ENCODE peak calls at places on chromosomes 11 and 22, in eight cellular contexts. L is trophoblast cell; W is stimulated activated CD8-positive, alpha-beta memory T cell treated with anti-CD3 and anti-CD28 coated beads, Interleukin-15, amount 100 ng/mL, for 1 hour; O is Right ventricle myocardium superior; Y is Jurkat, Clone E6-1; V is GM03348; U is H1; J is activated naive CD4-positive, alpha-beta T cell treated with anti-CD3 and anti-CD28 coated beads, Interleukin-2, amount 50 U/mL, for 16 hours. K is an unnamed sample.

GRCh38 chr11:119513141-119513805 is 90.3 kb upstream of the THY1 start:
- DNase-seq in Y (no peak), U (no peak), W (no peak), O (no peak), L (no peak), J (no peak), V (no peak), K (no peak)

GRCh38 chr11:69572861-69573260 is 68.1 kb upstream of the CCND1 start:
- DNase-seq in V (no peak), W (no peak), J (no peak), L (no peak), O (no peak), Y (no peak), U (no peak), K (no peak)

GRCh38 chr11:66112640-66113098 is 42.6 kb downstream of the PACS1 start:
- DNase-seq in J (no peak), Y (no peak), W (no peak), V (peak; percentile 72), U (no peak), O (peak; percentile 63), L (no peak), K (no peak)

GRCh38 chr22:46007003-46007847 is 30.3 kb upstream of the WNT7B start:
- DNase-seq in V (peak; percentile 86), Y (no peak), U (no peak), J (no peak), W (no peak), O (peak; percentile 73), L (peak; percentile 76), K (peak; percentile 24)

GRCh38 chr11:76577199-76577920 is 93.2 kb downstream of the LRRC32 start:
- DNase-seq in W (no peak), Y (no peak), U (no peak), J (no peak), L (peak; percentile 98), V (peak; percentile 54), O (peak; percentile 86), K (no peak)

GRCh38 chr11:125167292-125167953 is 2.9 kb downstream of the PKNOX2 start:
- DNase-seq in O (peak; percentile 65), U (peak; percentile 77), W (no peak), L (no peak), Y (no peak), J (no peak), V (no peak), K (no peak)

GRCh38 chr22:36282078-36282831 is 29.3 kb downstream of the APOL1 start:
- DNase-seq in U (no peak), L (no peak), V (no peak), O (no peak), W (no peak), Y (no peak), J (no peak), K (no peak)

GRCh38 chr11:130480166-130480565 is 31.7 kb downstream of the ADAMTS15 start:
- DNase-seq in W (no peak), U (peak; percentile 24), O (no peak), V (peak; percentile 37), L (peak; percentile 42), J (no peak), Y (no peak), K (no peak)

GRCh38 chr11:41446566-41446965 is 12.9 kb downstream of the LRRC4C start:
- DNase-seq in J (no peak), L (no peak), O (no peak), Y (no peak), V (no peak), W (no peak), U (no peak), K (no peak)

GRCh38 chr11:848380-848931 is 5.8 kb downstream of the TSPAN4 start:
- DNase-seq in O (peak; percentile 67), V (peak; percentile 86), U (peak; percentile 85), W (no peak), J (peak; percentile 74), Y (no peak), L (no peak), K (no peak)

GRCh38 chr11:84173078-84173477 is 886.9 kb upstream of the CCDC90B start:
- DNase-seq in Y (no peak), L (no peak), U (no peak), O (no peak), J (no peak), V (no peak), W (no peak), K (no peak)

GRCh38 chr11:68497761-68498160 is 37.2 kb downstream of the PPP6R3 start:
- DNase-seq in U (no peak), Y (no peak), W (no peak), O (no peak), J (no peak), V (no peak), L (no peak), K (no peak)

GRCh38 chr22:50604623-50605348 is 4.2 kb downstream of the MAPK8IP2 start:
- DNase-seq in J (no peak), O (no peak), W (no peak), V (no peak), U (no peak), L (no peak), Y (no peak), K (no peak)

GRCh38 chr11:69308531-69308930 is 14.6 kb downstream of the MYEOV start:
- DNase-seq in W (no peak), L (peak; percentile 36), V (no peak), O (no peak), Y (no peak), U (no peak), J (no peak), K (no peak)

GRCh38 chr11:77146261-77147035 is 18.4 kb downstream of the MYO7A start:
- DNase-seq in L (no peak), Y (no peak), U (no peak), V (no peak), J (no peak), W (no peak), O (peak; percentile 24), K (no peak)

GRCh38 chr11:131418214-131418613 is 47.8 kb downstream of the NTM start:
- DNase-seq in O (no peak), L (no peak), Y (no peak), V (no peak), J (no peak), W (no peak), U (no peak), K (no peak)

GRCh38 chr22:33274214-33274828 is 216.1 kb upstream of the SYN3 start:
- DNase-seq in J (no peak), O (no peak), Y (peak; percentile 43), V (no peak), L (peak; percentile 7), U (peak; percentile 83), W (no peak), K (no peak)

GRCh38 chr11:46309669-46310288 is 32.3 kb downstream of the CREB3L1 start:
- DNase-seq in U (no peak), L (peak; percentile 34), V (no peak), O (no peak), W (no peak), J (no peak), Y (peak; percentile 48), K (no peak)

K was measured in GOT3.